ENCODE peak calls at places on chromosomes 7 and 10, in five cellular contexts. W, C, N, V and A are unnamed samples.

GRCh38 chr10:121627810-121628209 is 29.6 kb upstream of the FGFR2 start:
- DNase-seq in W (no peak), C (no peak), N (no peak), V (no peak), A (no peak)

GRCh38 chr10:60083039-60083344 is 176.6 kb upstream of the CCDC6 start:
- DNase-seq in W (no peak), C (no peak), N (no peak), V (no peak), A (no peak)

GRCh38 chr10:112663181-112663879 is 216.3 kb downstream of the VTI1A start:
- DNase-seq in W (no peak), C (no peak), N (no peak), V (no peak), A (no peak)

GRCh38 chr7:115812796-115813195 is 217.8 kb downstream of the TFEC start:
- DNase-seq in W (no peak), C (no peak), N (no peak), V (no peak), A (no peak)

GRCh38 chr10:125231116-125231812 is 70.9 kb upstream of the CTBP2 start:
- DNase-seq in W (no peak), C (peak; percentile 84), N (no peak), V (no peak), A (no peak)

GRCh38 chr7:38858281-38858884 is 50.6 kb downstream of the VPS41 start:
- DNase-seq in W (no peak), C (no peak), N (no peak), V (no peak), A (no peak)

GRCh38 chr7:137354361-137354760 is 10.8 kb upstream of the PTN start:
- DNase-seq in W (peak; percentile 50), C (no peak), N (peak; percentile 13), V (no peak), A (no peak)

GRCh38 chr10:86363184-86363832 is 3.3 kb downstream of the GRID1 start:
- DNase-seq in W (peak; percentile 59), C (no peak), N (no peak), V (peak; percentile 22), A (peak; percentile 14)

GRCh38 chr7:141220263-141220662 is 146.4 kb downstream of the TMEM178B start:
- DNase-seq in W (no peak), C (no peak), N (no peak), V (no peak), A (no peak)

GRCh38 chr7:21412291-21412896 is 15.5 kb upstream of the SP4 start:
- DNase-seq in W (no peak), C (no peak), N (no peak), V (no peak), A (no peak)

GRCh38 chr7:16811555-16811954 is 6.8 kb upstream of the AGR2 start:
- DNase-seq in W (no peak), C (no peak), N (no peak), V (no peak), A (no peak)

GRCh38 chr7:80722596-80723141 is 84.2 kb downstream of the CD36 start:
- DNase-seq in W (no peak), C (peak; percentile 89), N (peak; percentile 32), V (peak; percentile 83), A (peak; percentile 55)

GRCh38 chr10:47264797-47265281 is 35.2 kb upstream of the GDF10 start:
- DNase-seq in W (no peak), C (no peak), N (no peak), V (no peak), A (no peak)

GRCh38 chr7:43904533-43905208 is 1.7 kb downstream of the URGCP start:
- DNase-seq in W (no peak), C (no peak), N (no peak), V (no peak), A (no peak)

GRCh38 chr10:131067690-131068089 is 243.8 kb downstream of the TCERG1L start:
- DNase-seq in W (peak; percentile 14), C (no peak), N (no peak), V (peak; percentile 2), A (no peak)

GRCh38 chr10:131068311-131068710 is 243.2 kb downstream of the TCERG1L start:
- DNase-seq in W (peak; percentile 30), C (no peak), N (no peak), V (peak; percentile 9), A (no peak)

GRCh38 chr10:131068760-131069159 is 242.8 kb downstream of the TCERG1L start:
- DNase-seq in W (no peak), C (no peak), N (no peak), V (peak; percentile 5), A (no peak)

GRCh38 chr10:131063311-131063710 is 248.2 kb downstream of the TCERG1L start:
- DNase-seq in W (peak; percentile 15), C (no peak), N (no peak), V (no peak), A (no peak)

GRCh38 chr10:131065673-131066331 is 245.7 kb downstream of the TCERG1L start:
- DNase-seq in W (peak; percentile 20), C (no peak), N (no peak), V (peak; percentile 12), A (no peak)
- TF ChIP-seq CTCF in W (no peak), C (no peak), N (no peak), V (no peak), A (no peak)

GRCh38 chr10:70672165-70672992 is at the start of gene ADAMTS14:
- DNase-seq in W (no peak), C (no peak), N (no peak), V (no peak), A (no peak)

GRCh38 chr10:70672993-70673928 is 955 bp downstream of the ADAMTS14 start:
- DNase-seq in W (no peak), C (peak; percentile 75), N (no peak), V (no peak), A (no peak)

GRCh38 chr10:70671229-70671588 is 1.1 kb upstream of the ADAMTS14 start:
- DNase-seq in W (no peak), C (no peak), N (no peak), V (no peak), A (no peak)

GRCh38 chr10:70669732-70670317 is 2.5 kb upstream of the ADAMTS14 start:
- DNase-seq in W (no peak), C (no peak), N (no peak), V (no peak), A (no peak)

GRCh38 chr10:70671619-70672164 is 614 bp upstream of the ADAMTS14 start:
- DNase-seq in W (no peak), C (no peak), N (no peak), V (no peak), A (no peak)
- TF ChIP-seq CTCF in W (no peak), C (peak; percentile 38), N (no peak), V (no peak), A (no peak)

DNA sequence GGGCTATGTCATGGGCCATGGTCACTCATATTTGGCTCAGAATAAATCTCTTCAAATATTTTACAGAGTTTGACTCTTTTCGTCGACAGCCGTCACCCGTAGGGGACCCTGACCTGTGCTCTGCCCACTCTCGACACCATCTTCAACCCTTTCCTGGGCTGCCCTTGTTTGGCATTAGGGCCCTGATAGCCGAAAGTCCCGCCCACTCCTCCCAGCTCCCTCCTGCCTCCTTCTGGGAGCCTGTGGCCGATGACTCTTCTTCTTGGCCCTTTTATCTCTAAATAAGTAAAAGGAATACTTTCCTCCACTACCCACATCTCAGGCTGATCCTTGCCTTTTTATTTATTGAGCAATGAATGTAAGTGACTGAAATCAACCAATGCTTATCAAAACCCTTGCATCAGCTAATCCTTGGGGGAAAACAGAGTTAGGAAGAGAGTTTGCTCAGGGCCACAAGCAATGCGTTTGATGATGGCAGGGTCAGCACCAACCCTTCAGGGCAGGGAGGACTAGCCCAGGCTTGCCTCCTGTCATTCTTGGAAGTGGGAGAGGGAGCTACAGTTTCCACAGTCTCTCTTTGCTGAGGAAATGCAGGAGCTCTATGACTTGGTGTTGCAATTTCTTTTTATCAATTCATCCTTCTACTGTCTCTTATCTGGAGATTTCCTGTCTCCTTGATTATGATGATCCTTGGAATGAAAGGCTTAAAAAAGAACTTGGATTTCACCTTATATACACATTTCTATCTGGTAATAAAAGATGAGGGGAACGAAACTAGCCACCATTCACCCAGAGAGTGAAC is 218.2 kb upstream of the PODXL start:
- DNase-seq in W (no peak), C (no peak), N (no peak), V (no peak), A (no peak)
- TF ChIP-seq CTCF in W (no peak), C (no peak), N (no peak), V (no peak), A (no peak)

GRCh38 chr7:30226593-30227268 is 57.7 kb upstream of the ZNRF2 start:
- DNase-seq in W (no peak), C (no peak), N (no peak), V (no peak), A (no peak)
- TF ChIP-seq CTCF in W (peak; percentile 34), C (no peak), N (no peak), V (no peak), A (no peak)

GRCh38 chr7:36473454-36474282 is 84.0 kb downstream of the ANLN start:
- DNase-seq in W (no peak), C (no peak), N (no peak), V (no peak), A (no peak)
- TF ChIP-seq CTCF in W (no peak), C (peak; percentile 42), N (no peak), V (no peak), A (no peak)

DNA sequence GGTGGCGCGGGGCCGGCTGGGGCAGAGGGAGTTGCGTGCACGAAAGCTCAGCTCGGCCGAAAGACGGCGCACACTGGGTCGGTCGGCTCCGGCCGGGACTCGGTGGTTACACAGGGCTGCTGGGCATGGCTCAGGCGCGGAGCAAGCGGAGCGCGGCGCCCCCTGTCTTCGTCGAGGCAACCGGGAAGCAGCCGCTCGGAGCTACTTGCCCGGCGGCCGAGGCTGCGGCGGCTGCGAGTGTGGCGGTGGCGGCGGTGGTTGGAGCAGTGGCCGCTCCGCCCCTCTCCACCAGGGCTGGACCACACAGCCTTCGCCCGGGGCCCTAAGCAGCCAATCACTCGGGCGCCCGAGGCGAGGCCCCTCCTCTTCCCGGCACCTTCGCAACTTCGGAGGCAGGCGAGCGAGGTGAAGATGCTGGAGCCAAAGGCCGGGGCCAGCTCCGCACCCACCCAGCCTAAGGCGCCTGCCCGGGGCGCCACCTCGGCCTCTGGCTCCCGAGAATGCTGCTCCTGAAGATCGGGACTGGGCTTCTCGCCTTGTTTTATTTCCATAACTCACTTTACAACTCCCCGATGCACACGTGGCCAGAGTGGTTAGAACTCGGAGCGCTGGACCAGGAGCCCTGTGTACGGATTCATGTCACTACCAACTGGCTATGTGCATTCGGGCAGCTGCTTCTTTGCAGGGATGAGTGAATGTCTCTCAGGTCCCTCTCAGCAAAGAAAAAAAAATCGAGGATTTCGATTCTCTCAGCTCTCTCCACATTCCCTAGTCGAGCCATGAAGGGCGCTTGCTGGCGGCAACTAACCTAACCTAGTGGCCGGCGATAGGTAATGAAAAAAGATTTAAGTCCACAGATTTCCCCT is at the start of gene TLL2:
- DNase-seq in W (peak; percentile 73), C (peak; percentile 56), N (peak; percentile 63), V (peak; percentile 79), A (peak; percentile 54)
- TF ChIP-seq CTCF in W (peak; percentile 40), C (peak; percentile 50), N (peak; percentile 82), V (peak; percentile 73), A (no peak)